ENCODE peak calls at places on chromosomes 16 and 17, in four cellular contexts. L is fibroblast of mammary gland, X is right atrium auricular region, R is PC-9. Y is an unnamed sample.

GRCh38 chr16:81852347-81852746 is 73.3 kb downstream of the PLCG2 start:
- DNase-seq in R (peak), X (no peak), L (no peak), Y (no peak)

GRCh38 chr17:2982854-2983636 is 80.4 kb downstream of the OR1D5 start:
- DNase-seq in R (no peak), X (peak), L (peak), Y (peak)

GRCh38 chr17:64058547-64059115 is 38.2 kb upstream of the ICAM2 start:
- DNase-seq in L (no peak), X (no peak), R (no peak), Y (peak)

GRCh38 chr17:57714660-57715059 is 30.4 kb downstream of the CCDC182 start:
- DNase-seq in R (no peak), X (peak), L (no peak), Y (no peak)

GRCh38 chr17:50660042-50660886 is 25.6 kb downstream of the ABCC3 start:
- DNase-seq in X (peak), L (peak), R (peak), Y (peak)

GRCh38 chr17:37608369-37609169 is 649 bp downstream of the SYNRG start:
- DNase-seq in R (no peak), L (peak), X (no peak), Y (peak)

GRCh38 chr17:83109793-83110645 is 30.6 kb downstream of the METRNL start:
- DNase-seq in L (peak), X (peak), R (peak), Y (peak)

GRCh38 chr16:3022208-3022696 is 1.5 kb downstream of the HCFC1R1 start:
- DNase-seq in L (peak), X (peak), R (peak), Y (peak)

GRCh38 chr17:6666077-6666521 is 14.5 kb downstream of the C17orf100 start:
- DNase-seq in X (peak), R (peak), L (peak), Y (peak)

GRCh38 chr17:45136846-45137560 is 1.5 kb downstream of the ACBD4 start:
- DNase-seq in L (no peak), R (no peak), X (no peak), Y (no peak)

GRCh38 chr17:45904886-45905285 is 10.5 kb downstream of the MAPT start:
- DNase-seq in X (no peak), R (no peak), L (no peak), Y (no peak)

GRCh38 chr17:35708951-35709350 is 22.5 kb upstream of the RASL10B start:
- DNase-seq in R (no peak), L (no peak), X (no peak), Y (no peak)

GRCh38 chr16:71474864-71475263 is 12.8 kb upstream of the ZNF23 start:
- DNase-seq in L (peak), X (no peak), R (peak), Y (peak)

GRCh38 chr17:61423967-61424649 is 24.5 kb downstream of the TBX2 start:
- DNase-seq in X (no peak), R (no peak), L (no peak), Y (no peak)

GRCh38 chr17:61422869-61423268 is 23.2 kb downstream of the TBX2 start:
- DNase-seq in L (no peak), X (no peak), R (no peak), Y (no peak)

GRCh38 chr17:61426482-61427304 is 25.5 kb upstream of the TBX4 start:
- DNase-seq in X (no peak), R (peak), L (peak), Y (no peak)

GRCh38 chr17:61427567-61427966 is 24.7 kb upstream of the TBX4 start:
- DNase-seq in X (no peak), R (no peak), L (no peak), Y (no peak)

DNA sequence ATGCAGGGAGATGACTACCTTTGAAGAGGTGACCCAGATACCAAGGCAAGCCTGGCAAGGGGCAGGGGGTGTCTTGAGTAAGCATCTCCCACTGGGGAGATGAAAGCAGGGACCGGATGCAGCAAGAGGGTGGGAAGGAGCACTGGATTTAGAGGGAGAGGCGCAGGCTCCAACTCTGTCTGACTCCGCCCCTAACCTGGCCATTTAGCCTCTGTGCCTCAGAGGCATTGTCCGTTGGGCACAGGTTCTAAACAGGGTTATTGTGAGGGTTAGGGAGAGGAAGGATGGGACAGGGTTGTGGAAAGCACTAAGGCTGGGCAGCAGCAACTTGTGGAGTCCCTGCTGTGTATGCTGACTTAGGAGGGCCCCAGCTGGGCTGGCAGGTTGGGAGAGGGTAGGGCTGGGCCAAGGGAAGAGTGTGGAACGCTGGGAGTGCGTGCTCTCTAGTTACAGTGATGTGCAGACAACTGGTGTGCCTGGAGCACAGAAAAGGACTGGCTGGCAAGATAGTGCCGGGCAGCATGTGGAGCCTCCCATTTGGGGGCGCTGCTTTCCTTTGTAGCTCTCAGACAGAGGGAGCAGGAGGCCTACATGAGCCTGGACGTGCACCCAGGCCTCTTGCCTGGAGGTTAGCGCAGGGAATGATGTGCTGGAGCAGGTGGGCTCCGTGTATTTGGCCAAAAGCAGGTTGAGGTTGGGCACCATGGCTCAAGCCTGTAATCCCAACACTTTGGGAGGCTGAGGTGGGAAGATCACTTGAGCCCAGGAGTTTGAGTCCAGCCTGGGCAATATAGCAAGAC is 26.2 kb downstream of the TBX2 start:
- DNase-seq in L (no peak), X (no peak), R (no peak), Y (no peak)
- TF ChIP-seq CTCF in L (no peak), X (no peak), R (no peak), Y (no peak)

GRCh38 chr17:40564195-40564882 is 933 bp downstream of the CCR7 start:
- DNase-seq in R (no peak), X (no peak), L (no peak), Y (no peak)
- H3K4me3 ChIP-seq in R (no peak), X (no peak), L (no peak), Y (no peak)

DNA sequence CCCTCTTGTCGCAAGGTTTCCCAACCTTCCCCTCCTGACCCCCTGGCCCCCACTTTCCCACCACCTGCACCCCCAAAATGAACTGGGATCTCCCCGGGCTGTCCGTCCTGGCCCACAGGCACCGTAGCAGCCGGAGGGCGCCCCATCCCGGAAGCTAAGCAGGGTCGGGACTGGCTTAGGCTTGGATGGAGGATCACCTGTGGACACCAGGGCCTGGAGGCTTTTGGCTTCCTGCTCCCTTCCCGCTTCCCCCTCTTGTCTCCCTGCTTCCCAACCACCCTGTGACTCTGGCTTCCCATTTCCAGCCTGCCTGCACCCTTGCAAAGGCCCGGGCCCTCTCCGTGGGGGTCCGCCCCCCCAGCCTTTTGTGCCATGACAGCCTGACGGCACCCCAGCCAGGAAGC is 2291.3 kb downstream of the TP53TG3F start:
- DNase-seq in X (peak), R (no peak), L (no peak), Y (no peak)
- TF ChIP-seq CTCF in X (no peak), R (no peak), L (no peak), Y (no peak)

GRCh38 chr16:31332544-31332943 is 22.4 kb upstream of the ITGAX start:
- DNase-seq in L (no peak), X (no peak), R (no peak), Y (no peak)

GRCh38 chr16:31329671-31330552 is 25.1 kb upstream of the ITGAX start:
- DNase-seq in X (no peak), R (no peak), L (no peak), Y (no peak)

GRCh38 chr16:31331141-31331764 is 23.7 kb upstream of the ITGAX start:
- DNase-seq in L (no peak), X (no peak), R (no peak), Y (no peak)

GRCh38 chr16:31330553-31330890 is 24.5 kb upstream of the ITGAX start:
- DNase-seq in X (no peak), R (no peak), L (no peak), Y (no peak)

DNA sequence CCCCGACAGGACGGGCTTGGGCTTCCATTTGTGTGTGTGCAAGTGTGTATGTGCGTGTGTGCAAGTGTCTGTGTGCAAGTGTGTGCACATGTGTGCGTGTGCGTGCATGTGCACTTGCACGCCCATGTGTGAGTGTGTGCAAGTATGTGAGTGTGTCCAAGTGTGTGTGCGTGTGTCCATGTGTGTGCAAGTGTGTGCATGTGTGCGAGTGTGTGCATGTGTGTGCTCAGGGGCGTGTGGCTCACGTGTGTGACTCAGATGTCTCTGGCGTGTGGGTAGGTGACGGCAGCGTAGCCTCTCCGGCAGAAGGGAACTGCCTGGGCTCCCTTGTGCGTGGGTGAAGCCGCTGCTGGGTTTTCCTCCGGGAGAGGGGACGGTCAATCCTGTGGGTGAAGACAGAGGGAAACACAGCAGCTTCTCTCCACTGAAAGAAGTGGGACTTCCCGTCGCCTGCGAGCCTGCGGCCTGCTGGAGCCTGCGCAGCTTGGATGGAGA is 23.1 kb upstream of the ITGAX start:
- DNase-seq in R (no peak), L (no peak), X (no peak), Y (no peak)
- H3K4me3 ChIP-seq in R (no peak), L (no peak), X (no peak), Y (no peak)

GRCh38 chr16:85959686-85960085 is 60.7 kb downstream of the IRF8 start:
- DNase-seq in L (no peak), R (no peak), X (no peak), Y (no peak)

GRCh38 chr16:85963746-85964370 is 64.9 kb downstream of the IRF8 start:
- DNase-seq in X (peak), R (no peak), L (no peak), Y (peak)

GRCh38 chr16:85960486-85961046 is 61.6 kb downstream of the IRF8 start:
- DNase-seq in L (no peak), X (no peak), R (no peak), Y (no peak)

GRCh38 chr16:85965125-85965524 is 66.2 kb downstream of the IRF8 start:
- DNase-seq in R (no peak), X (no peak), L (no peak), Y (no peak)

GRCh38 chr16:85961988-85962915 is 63.3 kb downstream of the IRF8 start:
- DNase-seq in L (no peak), R (no peak), X (no peak), Y (no peak)
- TF ChIP-seq CTCF in L (no peak), R (no peak), X (no peak), Y (no peak)

DNA sequence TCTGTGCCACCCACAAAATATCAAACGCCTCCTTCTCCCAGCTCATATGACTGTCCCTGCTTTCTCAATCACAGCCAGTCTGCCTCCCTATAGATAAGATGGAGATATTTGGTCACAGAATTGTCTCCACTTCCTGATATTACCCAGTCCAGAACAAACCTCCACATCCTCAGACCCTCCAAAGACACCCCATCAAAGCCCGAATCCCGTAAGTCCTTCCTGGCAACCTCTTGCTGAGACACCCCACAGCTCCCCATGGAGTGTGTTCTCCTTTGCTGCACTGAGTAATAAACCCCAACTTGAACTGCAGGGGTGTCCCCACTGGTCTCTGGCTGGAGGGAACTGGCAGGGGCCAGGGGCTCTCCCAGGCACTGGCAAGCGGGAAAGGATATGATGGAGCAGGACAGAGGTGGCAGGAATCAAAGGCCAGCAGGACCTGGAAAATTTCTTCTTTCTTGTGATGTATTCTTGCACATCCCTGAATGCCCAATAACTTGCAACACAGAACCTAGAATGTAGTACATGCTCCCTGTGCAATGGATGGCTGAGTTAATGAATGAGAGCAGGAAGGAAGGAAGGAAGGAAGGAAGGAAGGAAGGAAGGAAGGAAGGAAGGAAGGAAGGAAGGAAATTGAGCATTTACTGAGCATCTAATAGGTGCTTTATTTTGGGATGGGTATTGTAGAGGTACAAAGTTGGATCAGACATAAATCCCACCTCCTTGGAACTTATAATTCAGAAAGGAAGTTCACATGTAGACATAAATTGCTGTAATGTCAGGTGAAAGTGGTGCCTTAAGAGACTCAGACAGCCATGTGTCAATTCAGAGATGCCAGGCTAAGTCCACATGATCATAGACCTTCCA is 13.9 kb downstream of the TMEM114 start:
- DNase-seq in L (no peak), X (no peak), R (no peak), Y (no peak)
- H3K4me3 ChIP-seq in L (no peak), X (no peak), R (no peak), Y (no peak)

GRCh38 chr17:59561042-59561441 is 4.4 kb upstream of the DHX40 start:
- DNase-seq in R (no peak), X (no peak), L (peak), Y (peak)

GRCh38 chr17:59558039-59558438 is 7.4 kb upstream of the DHX40 start:
- DNase-seq in X (no peak), R (no peak), L (no peak), Y (no peak)

DNA sequence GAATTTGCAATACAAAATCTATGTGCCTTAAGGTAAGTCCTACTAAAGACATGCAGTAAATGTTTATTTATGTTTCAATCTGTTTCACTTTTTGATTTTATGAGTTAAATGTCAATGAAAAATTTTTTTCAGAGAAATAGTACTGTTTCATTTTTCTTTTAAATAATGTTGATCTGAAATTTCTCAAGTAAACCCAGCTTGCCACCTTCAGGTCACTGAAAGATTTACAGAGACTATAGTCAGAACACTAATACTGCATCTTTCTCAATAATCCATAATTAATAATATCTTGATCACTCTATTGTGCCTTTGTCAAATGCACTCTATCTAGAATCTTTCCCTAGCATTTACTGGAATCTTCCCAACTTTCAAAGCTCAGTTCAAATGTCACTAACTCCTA is 6.5 kb upstream of the DHX40 start:
- DNase-seq in R (no peak), X (no peak), L (peak), Y (peak)
- TF ChIP-seq CTCF in R (peak), X (no peak), L (peak), Y (peak)

Y was measured in fibroblast of pulmonary artery.